ENCODE peak calls at places on chromosomes 1 and 21, in nine cellular contexts. K is GF-D8; H is activated T-cell treated with anti-CD3 and anti-CD28 coated beads, Interleukin-2, amount 50 U/mL, for 72 hours; Y is stimulated activated CD4-positive, alpha-beta T cell treated with anti-CD3 and anti-CD28 coated beads, Interleukin-12 subunit alpha, Interleukin-12 subunit beta, amount 100 ng/mL, for 4 hours; A is NCI-H1694 treated with DMSO at 0.1 percent for 48 hours; V is A172; P is endothelial cell; F is non-pigmented ciliary epithelial cell; S is kidney. M is an unnamed sample.

GRCh38 chr21:14773777-14774345 is 227.7 kb upstream of the SAMSN1 start:
- DNase-seq in K (no peak), H (peak; percentile 61), Y (peak; percentile 54), A (peak; percentile 20), V (no peak), P (peak; percentile 69), F (peak; percentile 4), S (no peak), M (peak; percentile 50)

GRCh38 chr1:37239225-37239740 is 205.0 kb upstream of the GRIK3 start:
- DNase-seq in K (no peak), H (no peak), Y (no peak), A (peak; percentile 82), V (no peak), P (no peak), F (no peak), S (no peak), M (no peak)

GRCh38 chr1:236809133-236809532 is 14.0 kb downstream of the MTR start:
- DNase-seq in K (no peak), H (no peak), Y (no peak), A (no peak), V (no peak), P (no peak), F (no peak), S (no peak), M (no peak)

GRCh38 chr1:201269241-201269640 is 14.1 kb upstream of the PKP1 start:
- DNase-seq in K (no peak), H (no peak), Y (no peak), A (no peak), V (no peak), P (no peak), F (no peak), S (no peak), M (no peak)

GRCh38 chr1:93328809-93329477 is 16.8 kb upstream of the DR1 start:
- DNase-seq in K (no peak), H (no peak), Y (no peak), A (peak; percentile 96), V (no peak), P (no peak), F (no peak), S (no peak), M (peak; percentile 27)

GRCh38 chr21:44414291-44415072 is 40.8 kb upstream of the LRRC3 start:
- DNase-seq in K (no peak), H (no peak), Y (no peak), A (no peak), V (no peak), P (no peak), F (no peak), S (peak; percentile 33), M (peak; percentile 5)

GRCh38 chr1:11594222-11594621 is 60.0 kb downstream of the FBXO2 start:
- DNase-seq in K (no peak), H (no peak), Y (no peak), A (no peak), V (no peak), P (peak; percentile 64), F (no peak), S (no peak), M (no peak)

GRCh38 chr1:163090321-163090945 is 21.3 kb downstream of the RGS4 start:
- DNase-seq in K (no peak), H (no peak), Y (no peak), A (no peak), V (peak; percentile 65), P (no peak), F (no peak), S (no peak), M (no peak)

GRCh38 chr1:212238552-212238951 is 46.7 kb upstream of the PPP2R5A start:
- DNase-seq in K (no peak), H (no peak), Y (no peak), A (no peak), V (no peak), P (no peak), F (no peak), S (no peak), M (peak; percentile 38)

GRCh38 chr1:92948071-92948470 is 13.2 kb downstream of the DIPK1A start:
- DNase-seq in K (no peak), H (no peak), Y (no peak), A (no peak), V (no peak), P (no peak), F (no peak), S (no peak), M (no peak)

GRCh38 chr1:172742599-172743500 is 83.9 kb downstream of the FASLG start:
- DNase-seq in K (no peak), H (no peak), Y (no peak), A (peak; percentile 50), V (peak; percentile 53), P (no peak), F (no peak), S (no peak), M (no peak)

GRCh38 chr1:19124273-19124672 is 85.8 kb downstream of the UBR4 start:
- DNase-seq in K (peak; percentile 80), H (peak; percentile 6), Y (no peak), A (no peak), V (no peak), P (no peak), F (no peak), S (no peak), M (no peak)

GRCh38 chr1:27545876-27546275 is 55.9 kb upstream of the WASF2 start:
- DNase-seq in K (no peak), H (no peak), Y (no peak), A (no peak), V (no peak), P (no peak), F (no peak), S (no peak), M (no peak)

GRCh38 chr1:162631546-162632233 is 574 bp upstream of the DDR2 start:
- DNase-seq in K (no peak), H (no peak), Y (no peak), A (no peak), V (peak; percentile 77), P (no peak), F (no peak), S (no peak), M (no peak)

GRCh38 chr1:66217021-66217420 is 316.9 kb upstream of the SGIP1 start:
- DNase-seq in K (no peak), H (no peak), Y (no peak), A (no peak), V (no peak), P (no peak), F (peak; percentile 19), S (no peak), M (no peak)

GRCh38 chr1:71521655-71522264 is 440.9 kb upstream of the ZRANB2 start:
- DNase-seq in K (no peak), H (peak; percentile 14), Y (no peak), A (peak; percentile 41), V (peak; percentile 8), P (peak; percentile 37), F (peak; percentile 13), S (no peak), M (peak; percentile 39)

GRCh38 chr1:244454412-244454811 is 2.7 kb upstream of the ADSS2 start:
- DNase-seq in K (no peak), H (no peak), Y (no peak), A (no peak), V (no peak), P (no peak), F (no peak), S (no peak), M (no peak)